ENCODE peak calls at places on chromosomes 3 and 15, in four cellular contexts. One of them, this sample, is unnamed.

GRCh38 chr15:45522179-45522930 is at the start of gene SLC30A4:
- DNase-seq in amygdala: peak
- DNase-seq in glutamatergic neuron: peak
- DNase-seq in T-helper 1 cell: peak
- DNase-seq in this sample: peak

GRCh38 chr3:147120029-147120428 is 286.3 kb downstream of the ZIC4 start:
- DNase-seq in amygdala: no peak
- DNase-seq in glutamatergic neuron: no peak
- DNase-seq in T-helper 1 cell: no peak
- DNase-seq in this sample: no peak

GRCh38 chr15:81379269-81379668 is 5.3 kb upstream of the TMC3 start:
- DNase-seq in amygdala: no peak
- DNase-seq in glutamatergic neuron: no peak
- DNase-seq in T-helper 1 cell: no peak
- DNase-seq in this sample: no peak

GRCh38 chr3:137020315-137020714 is 62.5 kb downstream of the IL20RB start:
- DNase-seq in amygdala: no peak
- DNase-seq in glutamatergic neuron: no peak
- DNase-seq in T-helper 1 cell: no peak
- DNase-seq in this sample: no peak

GRCh38 chr3:171801738-171802600 is 8.3 kb downstream of the PLD1 start:
- DNase-seq in amygdala: no peak
- DNase-seq in glutamatergic neuron: no peak
- DNase-seq in T-helper 1 cell: no peak
- DNase-seq in this sample: no peak

GRCh38 chr15:63233667-63234419 is 43.6 kb upstream of the APH1B start:
- DNase-seq in amygdala: no peak
- DNase-seq in glutamatergic neuron: no peak
- DNase-seq in T-helper 1 cell: no peak
- DNase-seq in this sample: no peak

GRCh38 chr3:80675790-80676189 is 908.0 kb upstream of the ROBO1 start:
- DNase-seq in amygdala: no peak
- DNase-seq in glutamatergic neuron: no peak
- DNase-seq in T-helper 1 cell: no peak
- DNase-seq in this sample: no peak

GRCh38 chr15:44194397-44195150 is 497 bp downstream of the FRMD5 start:
- DNase-seq in amygdala: peak
- DNase-seq in glutamatergic neuron: peak
- DNase-seq in T-helper 1 cell: peak
- DNase-seq in this sample: peak

GRCh38 chr15:31483924-31484368 is 157.3 kb downstream of the KLF13 start:
- DNase-seq in amygdala: no peak
- DNase-seq in glutamatergic neuron: no peak
- DNase-seq in T-helper 1 cell: peak
- DNase-seq in this sample: no peak

GRCh38 chr3:197154-197855 is 742 bp downstream of the CHL1 start:
- DNase-seq in amygdala: peak
- DNase-seq in glutamatergic neuron: peak
- DNase-seq in T-helper 1 cell: no peak
- DNase-seq in this sample: peak

GRCh38 chr3:52291508-52292181 is 4.0 kb downstream of the GLYCTK start:
- DNase-seq in amygdala: no peak
- DNase-seq in glutamatergic neuron: peak
- DNase-seq in T-helper 1 cell: no peak
- DNase-seq in this sample: peak

GRCh38 chr15:83881156-83881555 is 227.2 kb downstream of the ADAMTSL3 start:
- DNase-seq in amygdala: no peak
- DNase-seq in glutamatergic neuron: no peak
- DNase-seq in T-helper 1 cell: no peak
- DNase-seq in this sample: no peak

GRCh38 chr15:64571857-64572291 is 111.5 kb downstream of the ZNF609 start:
- DNase-seq in amygdala: no peak
- DNase-seq in glutamatergic neuron: no peak
- DNase-seq in T-helper 1 cell: no peak
- DNase-seq in this sample: no peak

GRCh38 chr3:146421814-146422748 is 47.3 kb downstream of the PLSCR2 start:
- DNase-seq in amygdala: no peak
- DNase-seq in glutamatergic neuron: no peak
- DNase-seq in T-helper 1 cell: no peak
- DNase-seq in this sample: no peak

GRCh38 chr3:98710008-98710672 is 53.0 kb upstream of the ST3GAL6 start:
- DNase-seq in amygdala: no peak
- DNase-seq in glutamatergic neuron: no peak
- DNase-seq in T-helper 1 cell: no peak
- DNase-seq in this sample: no peak

GRCh38 chr3:150922611-150923010 is 17.4 kb upstream of the MINDY4B start:
- DNase-seq in amygdala: no peak
- DNase-seq in glutamatergic neuron: peak
- DNase-seq in T-helper 1 cell: no peak
- DNase-seq in this sample: no peak

GRCh38 chr3:129360224-129360623 is 68.2 kb downstream of the EFCAB12 start:
- DNase-seq in amygdala: no peak
- DNase-seq in glutamatergic neuron: no peak
- DNase-seq in T-helper 1 cell: no peak
- DNase-seq in this sample: no peak

GRCh38 chr3:56456117-56456516 is 12.2 kb downstream of the ERC2 start:
- DNase-seq in amygdala: no peak
- DNase-seq in glutamatergic neuron: no peak
- DNase-seq in T-helper 1 cell: no peak
- DNase-seq in this sample: no peak

GRCh38 chr15:41969851-41970431 is 2.4 kb downstream of the EHD4 start:
- DNase-seq in amygdala: no peak
- DNase-seq in glutamatergic neuron: no peak
- DNase-seq in T-helper 1 cell: peak
- DNase-seq in this sample: no peak

GRCh38 chr15:40320931-40321371 is 2.5 kb upstream of the INAFM2 start:
- DNase-seq in amygdala: peak
- DNase-seq in glutamatergic neuron: peak
- DNase-seq in T-helper 1 cell: peak
- DNase-seq in this sample: peak

GRCh38 chr3:152272771-152273242 is 4.1 kb downstream of the MBNL1 start:
- DNase-seq in amygdala: no peak
- DNase-seq in glutamatergic neuron: no peak
- DNase-seq in T-helper 1 cell: peak
- DNase-seq in this sample: no peak

GRCh38 chr3:15331072-15331605 is 1.2 kb downstream of the SH3BP5 start:
- DNase-seq in amygdala: no peak
- DNase-seq in glutamatergic neuron: no peak
- DNase-seq in T-helper 1 cell: no peak
- DNase-seq in this sample: no peak

GRCh38 chr3:160941885-160942494 is 163.2 kb downstream of the B3GALNT1 start:
- DNase-seq in amygdala: no peak
- DNase-seq in glutamatergic neuron: peak
- DNase-seq in T-helper 1 cell: peak
- DNase-seq in this sample: peak

GRCh38 chr3:168655591-168655990 is 559.9 kb upstream of the GOLIM4 start:
- DNase-seq in amygdala: no peak
- DNase-seq in glutamatergic neuron: no peak
- DNase-seq in T-helper 1 cell: no peak
- DNase-seq in this sample: no peak

GRCh38 chr3:9947025-9947995 is 4.9 kb downstream of the PRRT3 start:
- DNase-seq in amygdala: peak
- DNase-seq in glutamatergic neuron: peak
- DNase-seq in T-helper 1 cell: no peak
- DNase-seq in this sample: peak

GRCh38 chr15:31598620-31599019 is 272.0 kb downstream of the KLF13 start:
- DNase-seq in amygdala: no peak
- DNase-seq in glutamatergic neuron: no peak
- DNase-seq in T-helper 1 cell: no peak
- DNase-seq in this sample: no peak

GRCh38 chr3:119229190-119229589 is 11.5 kb downstream of the B4GALT4 start:
- DNase-seq in amygdala: no peak
- DNase-seq in glutamatergic neuron: no peak
- DNase-seq in T-helper 1 cell: no peak
- DNase-seq in this sample: no peak

GRCh38 chr15:56758770-56759449 is 25.6 kb upstream of the ZNF280D start:
- DNase-seq in amygdala: no peak
- DNase-seq in glutamatergic neuron: no peak
- DNase-seq in T-helper 1 cell: no peak
- DNase-seq in this sample: no peak

GRCh38 chr15:99433026-99433756 is 132.6 kb upstream of the MEF2A start:
- DNase-seq in amygdala: no peak
- DNase-seq in glutamatergic neuron: peak
- DNase-seq in T-helper 1 cell: no peak
- DNase-seq in this sample: no peak

GRCh38 chr3:136518102-136518501 is 234.1 kb downstream of the STAG1 start:
- DNase-seq in amygdala: no peak
- DNase-seq in glutamatergic neuron: no peak
- DNase-seq in T-helper 1 cell: no peak
- DNase-seq in this sample: no peak

GRCh38 chr3:178117641-178118040 is 418.6 kb upstream of the KCNMB2 start:
- DNase-seq in amygdala: no peak
- DNase-seq in glutamatergic neuron: no peak
- DNase-seq in T-helper 1 cell: no peak
- DNase-seq in this sample: no peak

GRCh38 chr3:136632625-136633081 is 119.5 kb downstream of the STAG1 start:
- DNase-seq in amygdala: no peak
- DNase-seq in glutamatergic neuron: no peak
- DNase-seq in T-helper 1 cell: no peak
- DNase-seq in this sample: no peak